ENCODE peak calls at places on chromosomes 6 and 20, in nine cellular contexts. One of them, this sample, is unnamed.

GRCh38 chr20:50575869-50576720 is 65.9 kb downstream of the PTPN1 start:
- DNase-seq in HCT116: peak; percentile 22
- DNase-seq in esophagus muscularis mucosa: no peak
- DNase-seq in pancreas: peak; percentile 42
- DNase-seq in ovary: peak; percentile 70
- DNase-seq in cardiac fibroblast: peak; percentile 65
- DNase-seq in AG04450: no peak
- DNase-seq in Peyer's patch: peak; percentile 78
- DNase-seq in neural progenitor cell: peak; percentile 72
- DNase-seq in this sample: peak; percentile 59

GRCh38 chr20:39909447-39909846 is 779.6 kb downstream of the MAFB start:
- DNase-seq in HCT116: no peak
- DNase-seq in esophagus muscularis mucosa: no peak
- DNase-seq in pancreas: no peak
- DNase-seq in ovary: no peak
- DNase-seq in cardiac fibroblast: no peak
- DNase-seq in AG04450: no peak
- DNase-seq in Peyer's patch: no peak
- DNase-seq in neural progenitor cell: no peak
- DNase-seq in this sample: no peak

GRCh38 chr20:33291830-33292355 is 8.9 kb downstream of the BPIFB1 start:
- DNase-seq in HCT116: peak; percentile 19
- DNase-seq in esophagus muscularis mucosa: no peak
- DNase-seq in pancreas: peak; percentile 68
- DNase-seq in ovary: no peak
- DNase-seq in cardiac fibroblast: peak; percentile 41
- DNase-seq in AG04450: no peak
- DNase-seq in Peyer's patch: peak; percentile 34
- DNase-seq in neural progenitor cell: peak; percentile 78
- DNase-seq in this sample: peak; percentile 26

GRCh38 chr6:28311139-28311823 is 24.7 kb downstream of the ZSCAN31 start:
- DNase-seq in HCT116: no peak
- DNase-seq in esophagus muscularis mucosa: no peak
- DNase-seq in pancreas: no peak
- DNase-seq in ovary: no peak
- DNase-seq in cardiac fibroblast: peak; percentile 36
- DNase-seq in AG04450: no peak
- DNase-seq in Peyer's patch: no peak
- DNase-seq in neural progenitor cell: peak; percentile 39
- DNase-seq in this sample: no peak

GRCh38 chr6:7919871-7920270 is 9.3 kb upstream of the TXNDC5 start:
- DNase-seq in HCT116: peak; percentile 60
- DNase-seq in esophagus muscularis mucosa: no peak
- DNase-seq in pancreas: no peak
- DNase-seq in ovary: peak; percentile 61
- DNase-seq in cardiac fibroblast: peak; percentile 74
- DNase-seq in AG04450: no peak
- DNase-seq in Peyer's patch: no peak
- DNase-seq in neural progenitor cell: no peak
- DNase-seq in this sample: peak; percentile 76

GRCh38 chr20:504632-505075 is 38.9 kb downstream of the CSNK2A1 start:
- DNase-seq in HCT116: no peak
- DNase-seq in esophagus muscularis mucosa: no peak
- DNase-seq in pancreas: no peak
- DNase-seq in ovary: no peak
- DNase-seq in cardiac fibroblast: no peak
- DNase-seq in AG04450: no peak
- DNase-seq in Peyer's patch: no peak
- DNase-seq in neural progenitor cell: no peak
- DNase-seq in this sample: no peak

GRCh38 chr6:55998586-55998985 is 123.2 kb upstream of the BMP5 start:
- DNase-seq in HCT116: no peak
- DNase-seq in esophagus muscularis mucosa: no peak
- DNase-seq in pancreas: no peak
- DNase-seq in ovary: no peak
- DNase-seq in cardiac fibroblast: no peak
- DNase-seq in AG04450: no peak
- DNase-seq in Peyer's patch: no peak
- DNase-seq in neural progenitor cell: no peak
- DNase-seq in this sample: no peak

GRCh38 chr20:42379385-42379784 is 761.2 kb upstream of the CHD6 start:
- DNase-seq in HCT116: no peak
- DNase-seq in esophagus muscularis mucosa: no peak
- DNase-seq in pancreas: peak; percentile 26
- DNase-seq in ovary: no peak
- DNase-seq in cardiac fibroblast: no peak
- DNase-seq in AG04450: no peak
- DNase-seq in Peyer's patch: no peak
- DNase-seq in neural progenitor cell: no peak
- DNase-seq in this sample: no peak

GRCh38 chr20:17668432-17668831 is 13.6 kb downstream of the RRBP1 start:
- DNase-seq in HCT116: no peak
- DNase-seq in esophagus muscularis mucosa: no peak
- DNase-seq in pancreas: no peak
- DNase-seq in ovary: no peak
- DNase-seq in cardiac fibroblast: no peak
- DNase-seq in AG04450: no peak
- DNase-seq in Peyer's patch: no peak
- DNase-seq in neural progenitor cell: no peak
- DNase-seq in this sample: no peak

GRCh38 chr6:17167327-17167979 is 65.6 kb downstream of the STMND1 start:
- DNase-seq in HCT116: peak; percentile 84
- DNase-seq in esophagus muscularis mucosa: peak; percentile 80
- DNase-seq in pancreas: peak; percentile 65
- DNase-seq in ovary: no peak
- DNase-seq in cardiac fibroblast: peak; percentile 38
- DNase-seq in AG04450: no peak
- DNase-seq in Peyer's patch: no peak
- DNase-seq in neural progenitor cell: peak; percentile 76
- DNase-seq in this sample: peak; percentile 3

GRCh38 chr6:39952170-39952569 is 17.9 kb upstream of the MOCS1 start:
- DNase-seq in HCT116: no peak
- DNase-seq in esophagus muscularis mucosa: peak; percentile 79
- DNase-seq in pancreas: no peak
- DNase-seq in ovary: no peak
- DNase-seq in cardiac fibroblast: peak; percentile 62
- DNase-seq in AG04450: no peak
- DNase-seq in Peyer's patch: no peak
- DNase-seq in neural progenitor cell: no peak
- DNase-seq in this sample: peak; percentile 64

GRCh38 chr6:110398778-110399177 is 16.6 kb downstream of the DDO start:
- DNase-seq in HCT116: no peak
- DNase-seq in esophagus muscularis mucosa: no peak
- DNase-seq in pancreas: no peak
- DNase-seq in ovary: no peak
- DNase-seq in cardiac fibroblast: peak; percentile 69
- DNase-seq in AG04450: no peak
- DNase-seq in Peyer's patch: no peak
- DNase-seq in neural progenitor cell: no peak
- DNase-seq in this sample: no peak

GRCh38 chr6:41039060-41039998 is at the start of gene UNC5CL:
- DNase-seq in HCT116: peak; percentile 27
- DNase-seq in esophagus muscularis mucosa: no peak
- DNase-seq in pancreas: peak; percentile 81
- DNase-seq in ovary: no peak
- DNase-seq in cardiac fibroblast: peak; percentile 39
- DNase-seq in AG04450: no peak
- DNase-seq in Peyer's patch: peak; percentile 27
- DNase-seq in neural progenitor cell: peak; percentile 63
- DNase-seq in this sample: peak; percentile 12

GRCh38 chr20:58075980-58076749 is 152.3 kb downstream of the ANKRD60 start:
- DNase-seq in HCT116: no peak
- DNase-seq in esophagus muscularis mucosa: peak; percentile 89
- DNase-seq in pancreas: peak; percentile 5
- DNase-seq in ovary: no peak
- DNase-seq in cardiac fibroblast: no peak
- DNase-seq in AG04450: no peak
- DNase-seq in Peyer's patch: no peak
- DNase-seq in neural progenitor cell: no peak
- DNase-seq in this sample: peak; percentile 6

GRCh38 chr20:64223526-64224067 is 32.0 kb upstream of the PCMTD2 start:
- DNase-seq in HCT116: no peak
- DNase-seq in esophagus muscularis mucosa: no peak
- DNase-seq in pancreas: no peak
- DNase-seq in ovary: peak; percentile 66
- DNase-seq in cardiac fibroblast: peak; percentile 28
- DNase-seq in AG04450: no peak
- DNase-seq in Peyer's patch: no peak
- DNase-seq in neural progenitor cell: peak; percentile 90
- DNase-seq in this sample: peak; percentile 9

GRCh38 chr6:170006524-170007467 is 255.4 kb downstream of the ERMARD start:
- DNase-seq in HCT116: no peak
- DNase-seq in esophagus muscularis mucosa: no peak
- DNase-seq in pancreas: no peak
- DNase-seq in ovary: no peak
- DNase-seq in cardiac fibroblast: no peak
- DNase-seq in AG04450: no peak
- DNase-seq in Peyer's patch: no peak
- DNase-seq in neural progenitor cell: peak; percentile 91
- DNase-seq in this sample: no peak

GRCh38 chr20:57342829-57343228 is 8.2 kb upstream of the RAE1 start:
- DNase-seq in HCT116: no peak
- DNase-seq in esophagus muscularis mucosa: no peak
- DNase-seq in pancreas: no peak
- DNase-seq in ovary: no peak
- DNase-seq in cardiac fibroblast: peak; percentile 37
- DNase-seq in AG04450: no peak
- DNase-seq in Peyer's patch: no peak
- DNase-seq in neural progenitor cell: no peak
- DNase-seq in this sample: peak; percentile 49

GRCh38 chr6:107827541-107827940 is 3.4 kb upstream of the SCML4 start:
- DNase-seq in HCT116: no peak
- DNase-seq in esophagus muscularis mucosa: no peak
- DNase-seq in pancreas: no peak
- DNase-seq in ovary: no peak
- DNase-seq in cardiac fibroblast: no peak
- DNase-seq in AG04450: no peak
- DNase-seq in Peyer's patch: no peak
- DNase-seq in neural progenitor cell: no peak
- DNase-seq in this sample: no peak

DNA sequence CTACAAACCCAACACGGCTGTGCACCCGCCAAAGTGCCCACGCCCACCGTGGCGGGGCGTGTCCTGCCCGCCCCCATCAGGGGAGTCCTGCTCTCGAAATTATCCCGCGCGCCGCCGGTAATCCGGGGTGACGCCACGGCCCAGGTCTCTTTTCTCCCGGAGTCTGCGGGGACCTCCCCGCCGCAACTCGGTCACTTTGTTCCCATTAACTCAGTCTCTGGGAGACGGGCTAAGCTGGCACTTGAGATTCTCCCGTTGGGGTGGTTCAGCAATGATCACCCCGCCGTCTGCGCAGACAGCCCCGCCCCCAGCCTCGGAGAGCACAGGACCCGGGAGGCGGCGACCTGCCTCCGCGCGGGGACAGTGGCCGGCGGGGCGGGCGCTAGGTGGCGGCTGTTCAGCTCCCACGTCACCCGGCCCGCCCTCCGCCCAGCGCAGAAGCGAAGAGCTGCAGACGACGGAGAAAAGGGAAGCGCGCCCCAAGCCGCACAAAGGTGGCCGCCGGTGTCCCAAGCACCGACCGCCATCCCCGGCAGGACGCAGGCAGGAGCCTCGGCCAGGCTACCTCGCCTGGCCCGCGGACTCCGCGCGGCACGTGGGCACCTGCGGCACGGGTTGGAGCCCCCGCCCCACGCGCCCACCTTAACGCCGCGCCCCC is 31.5 kb downstream of the SF3B5 start:
- DNase-seq in HCT116: peak; percentile 57
- DNase-seq in esophagus muscularis mucosa: peak; percentile 94
- DNase-seq in pancreas: peak; percentile 89
- DNase-seq in ovary: peak; percentile 21
- DNase-seq in cardiac fibroblast: peak; percentile 20
- DNase-seq in AG04450: no peak
- DNase-seq in Peyer's patch: peak; percentile 97
- DNase-seq in neural progenitor cell: peak; percentile 92
- DNase-seq in this sample: no peak
- TF ChIP-seq CTCF in HCT116: no peak
- TF ChIP-seq CTCF in esophagus muscularis mucosa: no peak
- TF ChIP-seq CTCF in pancreas: no peak
- TF ChIP-seq CTCF in ovary: no peak
- TF ChIP-seq CTCF in cardiac fibroblast: no peak
- TF ChIP-seq CTCF in AG04450: no peak
- TF ChIP-seq CTCF in Peyer's patch: peak; percentile 47
- TF ChIP-seq CTCF in neural progenitor cell: peak; percentile 41
- TF ChIP-seq CTCF in this sample: no peak

GRCh38 chr6:52881662-52881995 is 27.9 kb downstream of the GSTA3 start:
- DNase-seq in HCT116: no peak
- DNase-seq in esophagus muscularis mucosa: peak; percentile 19
- DNase-seq in pancreas: no peak
- DNase-seq in ovary: no peak
- DNase-seq in cardiac fibroblast: no peak
- DNase-seq in AG04450: no peak
- DNase-seq in Peyer's patch: no peak
- DNase-seq in neural progenitor cell: no peak
- DNase-seq in this sample: no peak
- H3K4me3 ChIP-seq in HCT116: peak overlapping the region; percentile 62
- H3K4me3 ChIP-seq in esophagus muscularis mucosa: peak overlapping the region; percentile 58
- H3K4me3 ChIP-seq in pancreas: peak overlapping the region; percentile 56
- H3K4me3 ChIP-seq in ovary: peak overlapping the region; percentile 33
- H3K4me3 ChIP-seq in cardiac fibroblast: no peak overlapping the region
- H3K4me3 ChIP-seq in AG04450: no peak overlapping the region
- H3K4me3 ChIP-seq in Peyer's patch: peak overlapping the region; percentile 61
- H3K4me3 ChIP-seq in neural progenitor cell: peak overlapping the region; percentile 49
- H3K4me3 ChIP-seq in this sample: no peak overlapping the region

GRCh38 chr20:48329676-48330644 is 497.8 kb downstream of the PREX1 start:
- DNase-seq in HCT116: no peak
- DNase-seq in esophagus muscularis mucosa: no peak
- DNase-seq in pancreas: no peak
- DNase-seq in ovary: no peak
- DNase-seq in cardiac fibroblast: peak; percentile 15
- DNase-seq in AG04450: no peak
- DNase-seq in Peyer's patch: no peak
- DNase-seq in neural progenitor cell: peak; percentile 58
- DNase-seq in this sample: peak; percentile 36
- TF ChIP-seq CTCF in HCT116: peak; percentile 27
- TF ChIP-seq CTCF in esophagus muscularis mucosa: no peak
- TF ChIP-seq CTCF in pancreas: peak; percentile 7
- TF ChIP-seq CTCF in ovary: no peak
- TF ChIP-seq CTCF in cardiac fibroblast: peak; percentile 11
- TF ChIP-seq CTCF in AG04450: peak; percentile 44
- TF ChIP-seq CTCF in Peyer's patch: peak; percentile 22
- TF ChIP-seq CTCF in neural progenitor cell: peak; percentile 56
- TF ChIP-seq CTCF in this sample: no peak

DNA sequence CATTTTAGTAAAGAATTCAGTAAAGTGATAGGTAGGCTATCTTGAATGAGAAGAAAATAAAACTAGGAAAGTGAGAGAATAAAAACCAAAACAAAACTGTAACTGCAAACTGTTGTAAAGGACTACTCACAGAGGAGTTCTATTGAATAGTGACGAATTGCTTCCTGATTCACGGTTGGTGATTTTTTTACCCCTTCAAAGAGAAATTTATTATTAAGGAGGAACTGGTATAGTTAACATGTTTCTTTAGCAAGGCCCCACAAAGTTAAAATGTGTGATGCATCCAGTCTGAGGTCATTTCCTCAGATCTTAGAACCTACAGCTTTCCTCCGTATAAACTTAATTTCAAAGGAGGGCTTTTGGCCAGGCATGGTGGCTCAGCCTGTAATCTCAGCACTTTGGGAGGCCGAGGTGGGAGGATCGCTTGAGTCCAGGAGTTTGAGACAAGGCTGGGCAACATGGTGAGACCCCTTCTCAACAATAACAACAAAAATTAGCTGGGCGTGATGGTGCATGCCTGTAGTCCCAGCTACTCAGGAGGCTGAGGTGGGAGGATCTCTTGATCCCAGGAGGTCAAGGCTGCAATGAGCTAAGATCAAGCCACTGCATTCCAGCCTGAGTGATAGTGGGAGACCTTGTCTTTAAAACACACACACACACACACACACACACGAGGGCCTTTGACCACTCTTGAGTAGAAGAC is 8.3 kb downstream of the PRDM1 start:
- DNase-seq in HCT116: no peak
- DNase-seq in esophagus muscularis mucosa: peak; percentile 57
- DNase-seq in pancreas: no peak
- DNase-seq in ovary: no peak
- DNase-seq in cardiac fibroblast: no peak
- DNase-seq in AG04450: no peak
- DNase-seq in Peyer's patch: no peak
- DNase-seq in neural progenitor cell: no peak
- DNase-seq in this sample: no peak
- H3K4me3 ChIP-seq in HCT116: no peak overlapping the region
- H3K4me3 ChIP-seq in esophagus muscularis mucosa: no peak overlapping the region
- H3K4me3 ChIP-seq in pancreas: no peak overlapping the region
- H3K4me3 ChIP-seq in ovary: no peak overlapping the region
- H3K4me3 ChIP-seq in cardiac fibroblast: no peak overlapping the region
- H3K4me3 ChIP-seq in AG04450: no peak overlapping the region
- H3K4me3 ChIP-seq in Peyer's patch: no peak overlapping the region
- H3K4me3 ChIP-seq in neural progenitor cell: no peak overlapping the region
- H3K4me3 ChIP-seq in this sample: no peak overlapping the region